ENCODE peak calls at places on chromosome 1, in ten cellular contexts. S, V, T, P, M, X, U, L, J and K are unnamed samples.

GRCh38 chr1:147287133-147287865 is 44.8 kb downstream of the CHD1L start:
- DNase-seq in M (no peak), P (no peak), T (no peak), L (no peak), J (no peak), X (no peak), S (no peak), V (no peak), U (no peak), K (no peak)

GRCh38 chr1:117312453-117313138 is 54.7 kb upstream of the MAN1A2 start:
- DNase-seq in J (no peak), T (no peak), V (no peak), X (no peak), M (peak), L (no peak), P (peak), U (peak), S (no peak), K (peak)

GRCh38 chr1:159279754-159280153 is 22.4 kb upstream of the FCER1A start:
- DNase-seq in P (no peak), X (no peak), U (peak), J (no peak), M (no peak), S (no peak), T (no peak), L (no peak), V (no peak), K (no peak)

GRCh38 chr1:53080041-53080440 is 18.0 kb downstream of the PODN start:
- DNase-seq in V (no peak), S (no peak), P (no peak), M (no peak), X (no peak), L (no peak), T (peak), J (no peak), U (no peak), K (no peak)

GRCh38 chr1:228151170-228151513 is 1.4 kb downstream of the GJC2 start:
- DNase-seq in L (no peak), S (no peak), M (no peak), J (no peak), U (no peak), T (no peak), V (no peak), P (no peak), X (no peak), K (no peak)

GRCh38 chr1:244029137-244029536 is 21.9 kb upstream of the ZBTB18 start:
- DNase-seq in L (no peak), M (no peak), T (no peak), V (no peak), S (no peak), U (no peak), P (no peak), J (no peak), X (no peak), K (no peak)

GRCh38 chr1:43708006-43708412 is 673 bp downstream of the ST3GAL3 start:
- DNase-seq in L (no peak), U (peak), P (no peak), J (peak), V (no peak), T (no peak), X (no peak), S (no peak), M (peak), K (no peak)

GRCh38 chr1:108831225-108831624 is 25.7 kb downstream of the AKNAD1 start:
- DNase-seq in X (no peak), V (peak), P (no peak), L (no peak), J (no peak), U (peak), T (no peak), S (no peak), M (peak), K (no peak)

GRCh38 chr1:10692401-10693021 is 103.9 kb downstream of the CASZ1 start:
- DNase-seq in X (peak), L (no peak), V (no peak), J (peak), P (peak), S (peak), M (no peak), U (peak), T (no peak), K (peak)